ENCODE peak calls at places on chromosomes 2 and 18, in four cellular contexts. P is K562, O is Calu3, H is activated B cell treated with CpG ODN at 0.5 μM for 24 hours. V is an unnamed sample.

GRCh38 chr2:179711375-179711774 is 150.0 kb downstream of the ZNF385B start:
- DNase-seq in P (no peak), O (no peak), H (no peak), V (no peak)

GRCh38 chr2:219171231-219171651 is 1.4 kb upstream of the SLC23A3 start:
- DNase-seq in P (peak), O (peak), H (no peak), V (no peak)

GRCh38 chr2:134999536-134999935 is 47.7 kb downstream of the MAP3K19 start:
- DNase-seq in P (no peak), O (no peak), H (no peak), V (no peak)

GRCh38 chr2:56615750-56616149 is 432.0 kb downstream of the CCDC85A start:
- DNase-seq in P (no peak), O (no peak), H (no peak), V (no peak)

GRCh38 chr2:224646242-224646846 is 61.2 kb upstream of the CUL3 start:
- DNase-seq in P (peak), O (peak), H (no peak), V (no peak)

GRCh38 chr2:57296795-57297517 is 749.6 kb upstream of the VRK2 start:
- DNase-seq in P (no peak), O (no peak), H (no peak), V (no peak)

GRCh38 chr2:218035463-218036100 is 32.8 kb upstream of the TNS1 start:
- DNase-seq in P (no peak), O (no peak), H (no peak), V (no peak)

GRCh38 chr2:98487806-98488189 is 43.1 kb downstream of the INPP4A start:
- DNase-seq in P (peak), O (peak), H (no peak), V (no peak)

GRCh38 chr2:129930451-129930850 is 49.0 kb upstream of the RAB6C start:
- DNase-seq in P (no peak), O (no peak), H (no peak), V (no peak)

GRCh38 chr2:47641366-47641765 is 141.6 kb upstream of the MSH6 start:
- DNase-seq in P (no peak), O (no peak), H (no peak), V (no peak)

GRCh38 chr2:157174321-157174720 is 83.2 kb upstream of the GALNT5 start:
- DNase-seq in P (no peak), O (no peak), H (no peak), V (no peak)

GRCh38 chr2:68318686-68319396 is 908 bp downstream of the CNRIP1 start:
- DNase-seq in P (no peak), O (no peak), H (no peak), V (no peak)

GRCh38 chr2:19543271-19544019 is 185.0 kb upstream of the OSR1 start:
- DNase-seq in P (no peak), O (no peak), H (no peak), V (no peak)

GRCh38 chr2:42117923-42118758 is 51.0 kb upstream of the EML4 start:
- DNase-seq in P (no peak), O (peak), H (no peak), V (no peak)

GRCh38 chr2:176827269-176827668 is 385.3 kb upstream of the HNRNPA3 start:
- DNase-seq in P (no peak), O (no peak), H (no peak), V (no peak)

GRCh38 chr18:62485684-62486083 is 37.1 kb upstream of the ZCCHC2 start:
- DNase-seq in P (peak), O (peak), H (no peak), V (no peak)

GRCh38 chr18:75128051-75128605 is 80.8 kb downstream of the PTGR3 start:
- DNase-seq in P (no peak), O (no peak), H (no peak), V (no peak)

GRCh38 chr18:23270999-23271680 is 135.9 kb downstream of the CABLES1 start:
- DNase-seq in P (no peak), O (no peak), H (no peak), V (no peak)

GRCh38 chr18:48828713-48829442 is 121.9 kb downstream of the SMAD7 start:
- DNase-seq in P (peak), O (no peak), H (peak), V (no peak)
- TF ChIP-seq CTCF in P (no peak), O (no peak), H (no peak), V (no peak)

GRCh38 chr18:13726228-13726971 is at the start of the genes FAM210A and RNMT:
- DNase-seq in P (peak), O (peak), H (peak), V (peak)

GRCh38 chr18:13720123-13720522 is 6.2 kb downstream of the FAM210A start:
- DNase-seq in P (no peak), O (no peak), H (no peak), V (no peak)

GRCh38 chr18:13730486-13730885 is 4.0 kb downstream of the RNMT start:
- DNase-seq in P (no peak), O (no peak), H (no peak), V (no peak)

GRCh38 chr18:13726972-13727331 is 479 bp downstream of the RNMT start:
- DNase-seq in P (no peak), O (peak), H (no peak), V (peak)

DNA sequence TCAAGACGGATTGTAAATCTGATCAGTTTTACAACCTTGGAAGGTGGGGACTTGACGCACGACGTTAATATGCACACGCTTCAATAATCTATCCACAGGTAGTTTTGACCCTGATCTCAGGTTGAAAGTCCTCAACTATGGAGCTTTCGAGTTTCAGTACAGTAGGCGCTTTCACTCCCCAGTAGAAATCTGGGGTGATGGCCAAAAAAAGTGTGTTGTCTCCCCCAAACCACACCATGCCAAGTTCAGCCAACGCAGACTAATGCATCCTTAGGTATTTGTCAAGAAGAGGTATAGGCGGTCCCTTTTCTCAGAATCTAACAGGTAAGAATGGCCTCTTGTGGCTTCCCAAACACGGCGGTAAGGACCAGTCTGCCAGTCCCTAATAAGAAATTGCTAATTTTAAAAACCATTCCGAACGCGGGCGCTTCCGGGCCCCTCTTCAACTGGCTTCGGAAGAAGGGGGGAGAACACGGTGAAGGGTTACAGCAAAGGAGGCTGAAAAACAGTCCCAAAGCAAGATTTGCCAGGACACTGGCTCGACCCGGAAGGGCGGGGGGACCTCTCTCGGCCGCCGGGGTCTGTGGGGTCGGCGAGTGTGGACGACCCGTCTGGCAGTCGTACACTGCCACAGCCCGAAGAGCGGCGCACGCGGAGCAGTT is 661 bp downstream of the FAM210A start:
- DNase-seq in P (no peak), O (no peak), H (no peak), V (peak)
- TF ChIP-seq CTCF in P (no peak), O (no peak), H (no peak), V (no peak)

GRCh38 chr2:60565472-60565871 is 12.0 kb upstream of the BCL11A start:
- DNase-seq in P (no peak), O (peak), H (no peak), V (no peak)
- TF ChIP-seq CTCF in P (no peak), O (no peak), H (peak), V (no peak)

DNA sequence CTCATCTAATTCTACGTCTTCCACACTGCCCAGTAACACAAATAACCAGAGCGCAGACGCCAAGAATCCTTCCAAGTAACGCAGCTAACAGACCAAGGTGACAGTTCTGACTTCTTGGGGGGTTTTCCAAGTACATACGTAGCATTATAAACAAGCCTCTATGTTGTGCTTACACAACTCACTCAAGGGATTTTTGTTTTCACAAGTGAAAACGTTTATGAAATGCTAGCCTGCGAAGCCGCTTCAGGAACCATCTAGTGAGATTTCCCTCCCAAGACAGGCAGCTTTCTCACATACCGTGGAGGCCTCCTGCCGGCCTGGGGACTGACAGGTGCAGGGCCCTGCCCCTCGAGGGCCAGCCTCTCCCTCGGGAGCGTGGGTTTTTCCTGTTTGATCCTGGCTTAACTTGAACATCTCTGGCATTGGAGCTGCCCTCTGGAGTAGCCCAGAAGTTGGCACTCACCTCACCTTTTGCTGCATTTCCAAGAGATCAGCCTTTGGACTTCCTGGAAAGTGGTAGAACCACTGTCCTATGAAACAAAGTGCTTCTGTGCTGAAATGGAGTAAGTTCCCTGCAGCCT is 151.1 kb downstream of the MBP start:
- DNase-seq in P (no peak), O (no peak), H (no peak), V (no peak)
- TF ChIP-seq CTCF in P (no peak), O (no peak), H (no peak), V (no peak)

GRCh38 chr2:238446371-238446770 is 19.6 kb downstream of the ASB1 start:
- DNase-seq in P (no peak), O (no peak), H (no peak), V (no peak)

GRCh38 chr2:238441262-238442114 is 14.8 kb downstream of the ASB1 start:
- DNase-seq in P (no peak), O (no peak), H (no peak), V (no peak)

GRCh38 chr2:238445409-238446190 is 18.9 kb downstream of the ASB1 start:
- DNase-seq in P (no peak), O (no peak), H (no peak), V (no peak)

GRCh38 chr2:238440767-238441166 is 14.0 kb downstream of the ASB1 start:
- DNase-seq in P (no peak), O (no peak), H (no peak), V (no peak)

DNA sequence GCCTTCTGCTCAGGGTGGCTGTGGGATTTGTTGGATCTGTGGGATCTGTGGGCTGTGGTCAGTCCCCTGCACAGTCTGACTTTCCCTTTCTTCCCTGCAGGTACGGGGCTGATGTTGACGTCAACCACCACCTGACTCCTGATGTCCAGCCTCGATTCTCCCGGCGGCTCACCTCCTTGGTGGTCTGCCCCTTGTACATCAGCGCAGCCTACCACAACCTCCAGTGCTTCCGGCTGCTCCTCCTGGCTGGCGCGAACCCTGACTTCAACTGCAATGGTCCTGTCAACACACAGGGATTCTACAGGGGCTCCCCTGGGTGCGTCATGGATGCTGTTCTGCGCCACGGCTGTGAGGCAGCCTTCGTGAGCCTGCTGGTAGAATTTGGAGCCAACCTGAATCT is 17.5 kb downstream of the ASB1 start:
- DNase-seq in P (no peak), O (no peak), H (no peak), V (peak)
- TF ChIP-seq CTCF in P (no peak), O (no peak), H (no peak), V (no peak)

GRCh38 chr2:239073270-239073669 is 225.4 kb downstream of the TWIST2 start:
- DNase-seq in P (no peak), O (no peak), H (no peak), V (no peak)
- TF ChIP-seq CTCF in P (no peak), O (no peak), H (no peak), V (no peak)

DNA sequence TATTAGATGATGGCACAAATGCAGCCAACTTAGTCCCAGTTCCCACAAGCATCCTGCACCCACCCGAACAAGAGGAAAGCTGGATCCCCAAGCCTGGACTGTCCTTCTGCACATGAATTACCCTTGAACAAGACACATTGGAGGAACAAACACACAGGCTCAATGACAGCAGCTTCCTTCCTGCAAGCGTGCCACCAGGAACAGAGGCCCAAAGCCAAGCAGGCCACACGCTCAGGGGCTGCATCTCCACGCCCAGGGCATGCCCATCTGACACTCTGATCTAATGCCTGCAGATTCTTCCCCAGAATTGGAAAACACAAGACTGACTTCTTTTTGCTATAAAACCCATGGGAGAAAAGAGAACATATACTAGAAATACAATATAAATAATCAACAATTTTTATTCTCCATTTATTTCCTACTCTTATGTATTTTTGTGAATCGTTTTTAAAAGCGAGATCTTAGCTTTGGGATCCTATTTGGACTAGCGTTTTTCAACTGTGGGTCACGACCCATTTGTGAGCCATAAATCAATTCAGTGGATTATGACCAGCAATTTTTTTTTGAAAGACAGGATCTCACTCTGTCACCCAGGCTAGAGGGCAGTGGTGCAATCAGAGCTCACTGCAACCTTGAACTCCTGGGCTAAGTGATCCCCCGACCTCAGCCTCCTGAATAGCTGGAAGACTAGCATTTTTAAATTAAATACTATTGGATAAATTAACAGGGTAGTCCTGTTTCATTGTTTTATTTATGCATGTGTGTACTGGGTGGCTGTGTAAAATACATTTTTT is 34.4 kb downstream of the PSTPIP2 start:
- DNase-seq in P (no peak), O (no peak), H (no peak), V (no peak)
- TF ChIP-seq CTCF in P (no peak), O (no peak), H (no peak), V (no peak)

DNA sequence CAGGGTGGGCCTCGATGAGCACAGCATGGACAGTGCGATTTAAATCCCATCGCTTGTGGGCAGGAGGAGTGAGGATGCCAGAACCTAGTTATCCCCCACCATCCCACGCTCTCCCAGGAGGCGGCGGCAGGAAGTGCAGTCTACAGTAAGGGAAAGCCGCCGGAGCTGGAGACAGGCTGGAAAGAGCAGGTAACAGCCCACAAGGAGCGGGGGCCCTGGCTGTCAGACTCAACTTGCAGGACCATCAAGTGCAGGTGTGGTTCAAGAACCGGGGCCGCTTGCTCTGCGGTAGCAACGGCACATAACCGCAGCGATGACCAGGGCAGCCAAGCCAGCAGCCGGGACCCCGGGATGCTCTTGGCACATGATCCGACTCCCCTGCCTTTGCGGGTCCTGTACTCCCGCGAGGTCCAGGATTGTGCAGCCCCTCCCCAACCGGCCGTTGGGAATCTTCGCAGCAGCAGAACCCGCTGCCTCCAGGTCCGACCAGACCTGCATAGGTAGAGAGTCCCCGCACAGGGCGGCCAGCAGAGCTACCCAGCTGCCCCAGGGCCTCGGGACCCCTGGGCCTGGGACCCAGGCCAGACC is 82.1 kb downstream of the BIN1 start:
- DNase-seq in P (no peak), O (no peak), H (no peak), V (peak)
- TF ChIP-seq CTCF in P (no peak), O (peak), H (no peak), V (no peak)

V was measured in mesothelial cell of epicardium.